ENCODE peak calls at places on chromosomes 13 and 19, in eight cellular contexts. One of them, this sample, is unnamed.

GRCh38 chr13:80430561-80430960 is 89.6 kb upstream of the SPRY2 start:
- DNase-seq in MM.1S: no peak
- DNase-seq in PC-3: peak; percentile 13
- DNase-seq in GM23338: no peak
- DNase-seq in H9: no peak
- DNase-seq in fibroblast of lung: peak; percentile 3
- DNase-seq in GM23248: peak; percentile 2
- DNase-seq in osteoblast: peak; percentile 27
- DNase-seq in this sample: no peak

GRCh38 chr19:45380107-45380506 is 9.7 kb upstream of the ERCC2 start:
- DNase-seq in fibroblast of lung: no peak
- DNase-seq in osteoblast: peak; percentile 74
- DNase-seq in PC-3: no peak
- DNase-seq in GM23248: no peak
- DNase-seq in H9: no peak
- DNase-seq in GM23338: no peak
- DNase-seq in MM.1S: no peak
- DNase-seq in this sample: no peak

GRCh38 chr13:112790735-112791641 is 101.2 kb downstream of the ATP11A start:
- DNase-seq in GM23338: no peak
- DNase-seq in osteoblast: peak; percentile 59
- DNase-seq in MM.1S: no peak
- DNase-seq in GM23248: peak; percentile 6
- DNase-seq in fibroblast of lung: peak; percentile 43
- DNase-seq in H9: no peak
- DNase-seq in PC-3: no peak
- DNase-seq in this sample: no peak

GRCh38 chr19:33270769-33271168 is 31.6 kb downstream of the CEBPA start:
- DNase-seq in GM23248: no peak
- DNase-seq in H9: no peak
- DNase-seq in osteoblast: no peak
- DNase-seq in fibroblast of lung: no peak
- DNase-seq in PC-3: no peak
- DNase-seq in GM23338: no peak
- DNase-seq in MM.1S: no peak
- DNase-seq in this sample: no peak

GRCh38 chr13:107734891-107735620 is 480.3 kb downstream of the LIG4 start:
- DNase-seq in H9: no peak
- DNase-seq in osteoblast: no peak
- DNase-seq in MM.1S: no peak
- DNase-seq in GM23338: no peak
- DNase-seq in GM23248: no peak
- DNase-seq in PC-3: no peak
- DNase-seq in fibroblast of lung: peak; percentile 59
- DNase-seq in this sample: no peak

GRCh38 chr13:21175656-21176194 is 627 bp downstream of the SKA3 start:
- DNase-seq in osteoblast: no peak
- DNase-seq in fibroblast of lung: peak; percentile 32
- DNase-seq in H9: no peak
- DNase-seq in PC-3: no peak
- DNase-seq in MM.1S: no peak
- DNase-seq in GM23338: no peak
- DNase-seq in GM23248: peak; percentile 53
- DNase-seq in this sample: no peak

GRCh38 chr19:40578442-40578908 is 1.8 kb downstream of the SHKBP1 start:
- DNase-seq in GM23248: peak; percentile 28
- DNase-seq in PC-3: peak; percentile 23
- DNase-seq in MM.1S: no peak
- DNase-seq in fibroblast of lung: peak; percentile 46
- DNase-seq in GM23338: peak; percentile 96
- DNase-seq in osteoblast: peak; percentile 43
- DNase-seq in H9: peak; percentile 92
- DNase-seq in this sample: no peak

GRCh38 chr13:71210861-71211260 is 656.1 kb downstream of the DACH1 start:
- DNase-seq in H9: no peak
- DNase-seq in MM.1S: no peak
- DNase-seq in PC-3: no peak
- DNase-seq in osteoblast: no peak
- DNase-seq in GM23248: no peak
- DNase-seq in fibroblast of lung: no peak
- DNase-seq in GM23338: no peak
- DNase-seq in this sample: no peak

GRCh38 chr19:50486823-50487515 is 10.3 kb upstream of the GARIN5A start:
- DNase-seq in H9: peak; percentile 88
- DNase-seq in GM23248: peak; percentile 43
- DNase-seq in MM.1S: peak; percentile 37
- DNase-seq in osteoblast: no peak
- DNase-seq in fibroblast of lung: peak; percentile 20
- DNase-seq in PC-3: peak; percentile 83
- DNase-seq in GM23338: peak; percentile 97
- DNase-seq in this sample: peak; percentile 97

GRCh38 chr19:5693195-5694166 is 3.4 kb downstream of the RPL36 start:
- DNase-seq in GM23248: no peak
- DNase-seq in GM23338: no peak
- DNase-seq in MM.1S: peak; percentile 6
- DNase-seq in H9: peak; percentile 38
- DNase-seq in PC-3: no peak
- DNase-seq in osteoblast: peak; percentile 65
- DNase-seq in fibroblast of lung: no peak
- DNase-seq in this sample: no peak

GRCh38 chr19:17915940-17916593 is 16.7 kb upstream of the CCDC124 start:
- DNase-seq in GM23248: no peak
- DNase-seq in MM.1S: no peak
- DNase-seq in PC-3: peak; percentile 89
- DNase-seq in osteoblast: no peak
- DNase-seq in GM23338: no peak
- DNase-seq in H9: no peak
- DNase-seq in fibroblast of lung: no peak
- DNase-seq in this sample: no peak

GRCh38 chr13:109412232-109412935 is 374.0 kb downstream of the IRS2 start:
- DNase-seq in GM23338: peak; percentile 50
- DNase-seq in GM23248: peak; percentile 31
- DNase-seq in H9: peak; percentile 46
- DNase-seq in MM.1S: no peak
- DNase-seq in fibroblast of lung: peak; percentile 76
- DNase-seq in PC-3: peak; percentile 39
- DNase-seq in osteoblast: peak; percentile 42
- DNase-seq in this sample: no peak

GRCh38 chr13:113421673-113422270 is 31.5 kb downstream of the ADPRHL1 start:
- DNase-seq in osteoblast: no peak
- DNase-seq in fibroblast of lung: peak; percentile 22
- DNase-seq in PC-3: no peak
- DNase-seq in H9: no peak
- DNase-seq in GM23248: peak; percentile 58
- DNase-seq in GM23338: no peak
- DNase-seq in MM.1S: no peak
- DNase-seq in this sample: no peak

GRCh38 chr19:10968527-10969081 is 7.8 kb downstream of the SMARCA4 start:
- DNase-seq in PC-3: no peak
- DNase-seq in GM23338: no peak
- DNase-seq in GM23248: no peak
- DNase-seq in fibroblast of lung: no peak
- DNase-seq in MM.1S: no peak
- DNase-seq in H9: no peak
- DNase-seq in osteoblast: peak; percentile 66
- DNase-seq in this sample: peak; percentile 51
- H3K27ac ChIP-seq in PC-3: no peak overlapping the region
- H3K27ac ChIP-seq in GM23338: peak overlapping the region; percentile 84
- H3K27ac ChIP-seq in GM23248: no peak overlapping the region
- H3K27ac ChIP-seq in fibroblast of lung: no peak overlapping the region
- H3K27ac ChIP-seq in MM.1S: no peak overlapping the region
- H3K27ac ChIP-seq in H9: no peak overlapping the region
- H3K27ac ChIP-seq in osteoblast: no peak overlapping the region
- H3K27ac ChIP-seq in this sample: peak overlapping the region; percentile 78

GRCh38 chr19:7981661-7982060 is 23.8 kb downstream of the ELAVL1 start:
- DNase-seq in MM.1S: no peak
- DNase-seq in fibroblast of lung: no peak
- DNase-seq in GM23248: no peak
- DNase-seq in PC-3: no peak
- DNase-seq in osteoblast: peak; percentile 45
- DNase-seq in H9: no peak
- DNase-seq in GM23338: no peak
- DNase-seq in this sample: no peak
- H4K20me1 ChIP-seq in MM.1S: peaks cover 17% of the 10 kb centered on the region
- H4K20me1 ChIP-seq in fibroblast of lung: no peaks in the 10 kb centered on the region
- H4K20me1 ChIP-seq in GM23248: peaks cover 12% of the 10 kb centered on the region
- H4K20me1 ChIP-seq in PC-3: peaks cover 13% of the 10 kb centered on the region
- H4K20me1 ChIP-seq in osteoblast: peaks cover 59% of the 10 kb centered on the region
- H4K20me1 ChIP-seq in H9: peaks cover 7% of the 10 kb centered on the region
- H4K20me1 ChIP-seq in GM23338: peaks cover 30% of the 10 kb centered on the region
- H4K20me1 ChIP-seq in this sample: peaks cover 40% of the 10 kb centered on the region

DNA sequence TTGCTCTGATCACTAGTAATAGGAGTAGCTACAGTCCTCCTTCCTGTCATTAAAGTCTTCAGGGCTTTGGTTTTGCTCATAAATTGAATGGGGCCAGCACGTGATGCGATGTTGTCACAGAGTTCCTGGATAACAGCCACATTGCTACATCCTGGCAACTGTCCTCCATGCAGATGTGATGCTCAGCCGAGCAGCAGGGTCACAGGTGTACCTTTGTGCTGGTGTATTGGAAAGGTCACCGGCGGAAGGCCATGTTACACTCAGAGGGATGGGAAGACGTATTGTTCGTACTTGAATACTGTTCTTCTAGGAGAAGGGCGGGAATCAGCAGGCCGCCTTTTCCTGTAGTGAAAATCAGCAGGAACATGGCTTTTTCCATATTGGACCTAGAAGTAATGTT is 713.8 kb upstream of the GPC6 start:
- DNase-seq in fibroblast of lung: no peak
- DNase-seq in osteoblast: no peak
- DNase-seq in PC-3: no peak
- DNase-seq in GM23338: no peak
- DNase-seq in MM.1S: no peak
- DNase-seq in GM23248: no peak
- DNase-seq in H9: no peak
- DNase-seq in this sample: no peak
- H3K27ac ChIP-seq in fibroblast of lung: no peak overlapping the region
- H3K27ac ChIP-seq in osteoblast: no peak overlapping the region
- H3K27ac ChIP-seq in PC-3: no peak overlapping the region
- H3K27ac ChIP-seq in GM23338: no peak overlapping the region
- H3K27ac ChIP-seq in MM.1S: no peak overlapping the region
- H3K27ac ChIP-seq in GM23248: no peak overlapping the region
- H3K27ac ChIP-seq in H9: no peak overlapping the region
- H3K27ac ChIP-seq in this sample: no peak overlapping the region

GRCh38 chr13:40632915-40633314 is 33.5 kb downstream of the FOXO1 start:
- DNase-seq in osteoblast: no peak
- DNase-seq in fibroblast of lung: no peak
- DNase-seq in H9: no peak
- DNase-seq in PC-3: no peak
- DNase-seq in GM23338: no peak
- DNase-seq in MM.1S: no peak
- DNase-seq in GM23248: no peak
- DNase-seq in this sample: no peak
- H4K20me1 ChIP-seq in osteoblast: peaks cover 3% of the 10 kb centered on the region
- H4K20me1 ChIP-seq in fibroblast of lung: no peaks in the 10 kb centered on the region
- H4K20me1 ChIP-seq in H9: no peaks in the 10 kb centered on the region
- H4K20me1 ChIP-seq in PC-3: no peaks in the 10 kb centered on the region
- H4K20me1 ChIP-seq in GM23338: peaks cover 71% of the 10 kb centered on the region
- H4K20me1 ChIP-seq in MM.1S: no peaks in the 10 kb centered on the region
- H4K20me1 ChIP-seq in GM23248: no peaks in the 10 kb centered on the region
- H4K20me1 ChIP-seq in this sample: peaks cover 51% of the 10 kb centered on the region

GRCh38 chr13:50286376-50286775 is 271.1 kb downstream of the KCNRG start:
- DNase-seq in MM.1S: no peak
- DNase-seq in GM23338: no peak
- DNase-seq in GM23248: no peak
- DNase-seq in PC-3: no peak
- DNase-seq in osteoblast: no peak
- DNase-seq in H9: no peak
- DNase-seq in fibroblast of lung: no peak
- DNase-seq in this sample: no peak
- H3K27ac ChIP-seq in MM.1S: no peak overlapping the region
- H3K27ac ChIP-seq in GM23338: no peak overlapping the region
- H3K27ac ChIP-seq in GM23248: no peak overlapping the region
- H3K27ac ChIP-seq in PC-3: no peak overlapping the region
- H3K27ac ChIP-seq in osteoblast: no peak overlapping the region
- H3K27ac ChIP-seq in H9: no peak overlapping the region
- H3K27ac ChIP-seq in fibroblast of lung: no peak overlapping the region
- H3K27ac ChIP-seq in this sample: no peak overlapping the region

DNA sequence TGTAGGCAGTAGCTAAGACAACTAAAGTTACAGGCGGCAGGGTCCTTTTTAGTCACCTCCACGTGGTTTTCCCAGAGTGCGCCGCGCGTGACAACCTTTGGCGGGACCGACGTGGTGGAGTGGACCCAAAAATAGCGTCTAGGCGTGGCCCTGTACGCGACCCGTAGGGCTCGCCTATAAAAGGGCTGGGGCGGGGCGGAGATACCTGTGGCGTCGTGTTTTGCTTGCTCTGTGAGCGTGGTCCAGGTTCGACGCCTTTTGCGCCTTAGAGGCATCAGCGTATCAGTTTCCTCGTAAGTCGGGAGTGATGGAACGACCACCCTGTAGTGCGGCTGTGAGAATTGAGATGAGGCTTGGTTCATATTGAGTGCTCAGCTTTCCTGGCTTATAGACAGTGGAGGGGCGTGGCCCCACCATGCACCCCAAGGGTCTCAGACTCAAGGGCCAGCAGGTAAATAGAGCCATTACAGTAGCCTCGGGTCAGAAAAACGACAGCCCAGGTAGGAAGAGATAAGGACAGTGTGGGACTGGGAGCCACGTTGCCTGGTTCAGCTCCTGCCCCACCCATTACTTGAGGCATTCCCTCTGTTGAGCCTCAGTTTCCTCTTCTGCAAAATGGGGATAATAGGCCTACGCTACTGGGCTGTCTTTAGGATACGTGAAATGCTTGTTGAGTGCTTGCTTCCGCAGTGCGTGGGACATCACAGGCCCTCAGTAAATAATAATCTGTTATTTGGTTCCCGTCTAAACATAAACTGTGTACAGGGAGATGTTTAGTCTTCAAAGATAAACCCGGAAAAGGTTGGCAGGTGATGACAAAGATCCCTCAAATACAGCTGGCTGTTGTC is 690 bp upstream of the TMED1 start:
- DNase-seq in fibroblast of lung: peak; percentile 77
- DNase-seq in GM23338: peak; percentile 83
- DNase-seq in H9: peak; percentile 82
- DNase-seq in GM23248: peak; percentile 91
- DNase-seq in PC-3: no peak
- DNase-seq in osteoblast: peak; percentile 86
- DNase-seq in MM.1S: peak; percentile 88
- DNase-seq in this sample: peak; percentile 96
- H4K20me1 ChIP-seq in fibroblast of lung: no peaks in the 10 kb centered on the region
- H4K20me1 ChIP-seq in GM23338: peaks cover 3% of the 10 kb centered on the region
- H4K20me1 ChIP-seq in H9: no peaks in the 10 kb centered on the region
- H4K20me1 ChIP-seq in GM23248: no peaks in the 10 kb centered on the region
- H4K20me1 ChIP-seq in PC-3: no peaks in the 10 kb centered on the region
- H4K20me1 ChIP-seq in osteoblast: no peaks in the 10 kb centered on the region
- H4K20me1 ChIP-seq in MM.1S: no peaks in the 10 kb centered on the region
- H4K20me1 ChIP-seq in this sample: no peaks in the 10 kb centered on the region